ENCODE peak calls at places on chromosomes 5 and 9, in seven cellular contexts. P is HFF-Myc, L is cardiac muscle cell, Y is psoas muscle, R is AG04449, G is nephron progenitor cell, C is heart right ventricle. K is an unnamed sample.
A peak's percentile ranks its signal among the peaks of the same experiment; 100 is the strongest.

GRCh38 chr5:73763300-73764032 is 137.5 kb downstream of the ARHGEF28 start:
- DNase-seq in Y (no peak), P (no peak), L (no peak), R (peak; percentile 26), G (no peak), C (no peak), K (no peak)

GRCh38 chr9:130447193-130447816 is 2.5 kb downstream of the ASS1 start:
- DNase-seq in G (no peak), C (no peak), L (no peak), P (no peak), R (no peak), Y (no peak), K (no peak)

GRCh38 chr9:19231126-19232035 is 888 bp downstream of the DENND4C start:
- DNase-seq in P (no peak), G (no peak), C (no peak), R (no peak), L (peak; percentile 28), Y (peak; percentile 65), K (no peak)

GRCh38 chr5:154288145-154288544 is 97.6 kb downstream of the GALNT10 start:
- DNase-seq in L (no peak), G (no peak), Y (no peak), P (no peak), C (no peak), R (peak; percentile 58), K (no peak)

GRCh38 chr5:98721231-98721928 is 52.1 kb upstream of the RGMB start:
- DNase-seq in P (no peak), Y (no peak), L (no peak), R (no peak), G (no peak), C (no peak), K (no peak)

GRCh38 chr5:94359880-94360279 is 258.5 kb downstream of the KIAA0825 start:
- DNase-seq in L (no peak), C (no peak), Y (no peak), G (no peak), P (no peak), R (no peak), K (no peak)

GRCh38 chr9:117080996-117081395 is 333.9 kb downstream of the ASTN2 start:
- DNase-seq in Y (no peak), P (no peak), R (no peak), C (no peak), L (no peak), G (no peak), K (no peak)

GRCh38 chr5:27093296-27093695 is 54.9 kb upstream of the CDH9 start:
- DNase-seq in C (no peak), G (no peak), L (no peak), Y (no peak), P (no peak), R (no peak), K (no peak)

GRCh38 chr9:107870221-107870620 is 380.7 kb upstream of the KLF4 start:
- DNase-seq in L (no peak), R (no peak), P (no peak), G (no peak), C (no peak), Y (no peak), K (no peak)

GRCh38 chr9:20713172-20713571 is 29.1 kb downstream of the FOCAD start:
- DNase-seq in C (no peak), L (no peak), R (no peak), P (no peak), Y (no peak), G (no peak), K (no peak)

GRCh38 chr5:84433461-84433860 is 48.8 kb upstream of the EDIL3 start:
- DNase-seq in L (no peak), P (no peak), C (no peak), R (no peak), Y (no peak), G (no peak), K (no peak)

GRCh38 chr5:10634562-10634961 is 70.7 kb downstream of the ANKRD33B start:
- DNase-seq in L (no peak), Y (no peak), G (no peak), C (no peak), P (no peak), R (no peak), K (no peak)

GRCh38 chr5:149550608-149551226 is 522 bp downstream of the CSNK1A1 start:
- DNase-seq in Y (no peak), P (no peak), L (peak; percentile 21), G (no peak), R (no peak), C (no peak), K (no peak)

GRCh38 chr9:34380034-34380510 is 3.4 kb upstream of the MYORG start:
- DNase-seq in C (no peak), Y (no peak), R (no peak), L (peak; percentile 32), P (no peak), G (peak; percentile 36), K (no peak)

GRCh38 chr9:128149001-128149701 is at the start of gene LCN2:
- DNase-seq in G (no peak), R (no peak), P (no peak), Y (peak; percentile 38), L (no peak), C (no peak), K (no peak)

GRCh38 chr9:132556701-132557100 is 25.7 kb upstream of the BARHL1 start:
- DNase-seq in P (no peak), Y (peak; percentile 19), R (no peak), L (no peak), C (no peak), G (peak; percentile 48), K (no peak)

GRCh38 chr9:133873006-133873780 is 118.9 kb downstream of the VAV2 start:
- DNase-seq in C (no peak), G (no peak), R (no peak), Y (no peak), P (no peak), L (no peak), K (no peak)

GRCh38 chr9:120650352-120650751 is 63.9 kb downstream of the MEGF9 start:
- DNase-seq in G (no peak), Y (no peak), R (no peak), C (no peak), P (no peak), L (no peak), K (no peak)

GRCh38 chr9:125600194-125600593 is 106.8 kb downstream of the MAPKAP1 start:
- DNase-seq in R (no peak), G (no peak), C (no peak), Y (no peak), L (no peak), P (no peak), K (no peak)

GRCh38 chr9:79287881-79288280 is 283.9 kb upstream of the TLE4 start:
- DNase-seq in L (no peak), G (no peak), R (no peak), C (no peak), Y (no peak), P (no peak), K (no peak)

GRCh38 chr9:79287152-79287766 is 284.5 kb upstream of the TLE4 start:
- DNase-seq in C (no peak), Y (no peak), L (no peak), G (no peak), R (no peak), P (no peak), K (no peak)

GRCh38 chr9:79289856-79290255 is 281.9 kb upstream of the TLE4 start:
- DNase-seq in Y (no peak), L (no peak), G (no peak), R (no peak), C (no peak), P (no peak), K (no peak)

GRCh38 chr9:79292731-79293280 is 279.0 kb upstream of the TLE4 start:
- DNase-seq in R (no peak), P (no peak), L (no peak), G (no peak), Y (no peak), C (no peak), K (no peak)
- TF ChIP-seq CTCF in R (no peak), P (no peak), L (no peak), G (no peak), Y (no peak), C (no peak), K (no peak)

GRCh38 chr5:40762716-40763115 is 7.0 kb upstream of the TTC33 start:
- DNase-seq in C (no peak), G (no peak), R (no peak), L (no peak), Y (no peak), P (no peak), K (no peak)
- TF ChIP-seq CTCF in C (no peak), G (no peak), R (no peak), L (no peak), Y (no peak), P (no peak), K (no peak)

GRCh38 chr5:43753069-43753468 is 150.1 kb downstream of the NNT start:
- DNase-seq in Y (no peak), P (no peak), R (no peak), G (no peak), C (no peak), L (no peak), K (no peak)
- TF ChIP-seq CTCF in Y (no peak), P (peak; percentile 10), R (no peak), G (no peak), C (no peak), L (no peak), K (no peak)

DNA sequence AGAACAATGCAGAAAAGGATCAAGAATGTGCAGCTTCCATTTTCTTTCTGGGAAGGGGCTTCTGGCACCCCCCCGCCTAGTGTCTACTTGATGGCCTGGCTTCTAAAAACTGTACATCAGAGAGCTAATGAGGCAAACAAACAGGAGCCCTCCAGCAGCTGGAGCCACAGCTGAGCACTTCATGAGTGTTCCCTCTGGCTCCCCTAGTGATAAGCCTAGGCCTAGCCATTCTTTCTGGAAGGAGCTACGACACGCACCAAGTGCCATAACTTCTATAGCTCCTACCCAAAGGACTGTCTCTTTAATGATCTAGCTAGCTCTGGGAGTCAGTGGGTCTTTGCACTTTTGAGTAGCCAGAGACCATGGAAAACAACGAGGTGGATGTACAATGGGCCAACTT is 66.1 kb downstream of the DNAH5 start:
- DNase-seq in L (no peak), R (no peak), P (no peak), Y (no peak), C (no peak), G (no peak), K (no peak)
- TF ChIP-seq CTCF in L (no peak), R (no peak), P (peak; percentile 10), Y (no peak), C (no peak), G (no peak), K (no peak)

DNA sequence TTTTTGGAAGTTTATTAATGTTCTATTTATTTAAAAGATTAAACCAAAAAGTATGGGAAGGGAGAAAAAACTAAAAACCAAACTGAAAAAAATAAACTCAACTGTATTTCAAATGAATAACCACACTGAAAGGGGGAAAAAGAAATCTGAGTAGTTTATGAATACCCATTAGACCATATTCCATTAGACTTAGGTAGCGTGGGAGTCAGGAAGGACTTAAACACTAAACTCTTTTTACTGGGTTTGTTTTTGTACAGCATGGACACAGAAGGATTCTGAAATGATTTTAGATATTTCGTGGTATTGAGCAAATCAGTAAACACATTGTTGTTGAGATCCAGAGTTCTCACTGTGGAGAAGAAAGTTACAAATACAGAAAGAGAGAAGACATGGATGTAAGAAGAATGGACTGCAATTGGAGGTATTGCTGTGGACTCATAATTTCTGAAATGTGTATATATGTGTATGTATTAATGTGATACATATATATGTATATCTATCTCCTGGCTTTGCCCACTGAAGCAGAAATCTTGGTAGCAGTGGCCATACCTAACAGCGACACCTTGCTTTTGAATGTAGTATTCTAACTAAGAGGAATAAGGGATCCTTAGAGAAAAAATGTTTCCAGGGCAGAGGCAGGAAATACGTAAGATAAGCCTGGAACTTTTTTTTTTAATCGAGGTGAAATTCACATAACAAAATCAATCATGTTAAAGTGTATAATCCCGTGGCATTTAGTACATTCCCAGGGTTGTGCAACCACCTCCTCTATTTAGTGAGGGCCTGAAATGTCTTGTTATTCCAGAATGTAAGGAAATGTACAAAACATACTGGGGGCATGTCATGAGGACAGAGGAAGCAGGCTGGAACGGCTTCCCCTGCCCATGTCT is 228.8 kb downstream of the SMARCA2 start:
- DNase-seq in P (no peak), R (no peak), Y (no peak), G (no peak), C (no peak), L (no peak), K (no peak)
- TF ChIP-seq CTCF in P (no peak), R (no peak), Y (no peak), G (no peak), C (peak; percentile 9), L (peak; percentile 15), K (no peak)